ENCODE peak calls at places on chromosomes 1 and 21, in five cellular contexts. F is tibial artery; Q is CD8-positive, alpha-beta memory T cell; E is Peyer's patch; T is effector memory CD4-positive, alpha-beta T cell. K is an unnamed sample. For H3K4me1 and H3K27me3, the result is how much of the 10 kb centered on the place peaks cover.

GRCh38 chr1:206782448-206782847 is 10.2 kb upstream of the IL10 start:
- DNase-seq in F (no peak), Q (no peak), E (no peak), T (no peak), K (no peak)

GRCh38 chr1:42730002-42730401 is 10.0 kb downstream of the CLDN19 start:
- DNase-seq in F (no peak), Q (no peak), E (no peak), T (no peak), K (no peak)

GRCh38 chr21:42746593-42747266 is 93.3 kb downstream of the PDE9A start:
- DNase-seq in F (no peak), Q (peak), E (peak), T (peak), K (peak)

GRCh38 chr1:55378582-55378981 is 163.4 kb upstream of the USP24 start:
- DNase-seq in F (no peak), Q (no peak), E (no peak), T (no peak), K (no peak)

GRCh38 chr1:185249563-185249962 is 67.5 kb downstream of the IVNS1ABP start:
- DNase-seq in F (no peak), Q (no peak), E (no peak), T (no peak), K (no peak)

GRCh38 chr1:38835230-38835827 is 24.2 kb downstream of the RRAGC start:
- DNase-seq in F (no peak), Q (peak), E (no peak), T (no peak), K (peak)

GRCh38 chr1:12345350-12346217 is 115.8 kb downstream of the VPS13D start:
- DNase-seq in F (no peak), Q (no peak), E (no peak), T (no peak), K (no peak)

GRCh38 chr1:154788886-154789285 is 81.2 kb downstream of the KCNN3 start:
- DNase-seq in F (no peak), Q (no peak), E (no peak), T (no peak), K (no peak)

GRCh38 chr1:201119206-201119814 is 7.1 kb upstream of the CACNA1S start:
- DNase-seq in F (no peak), Q (peak), E (no peak), T (peak), K (peak)

GRCh38 chr21:40386981-40387380 is 460.0 kb downstream of the DSCAM start:
- DNase-seq in F (no peak), Q (no peak), E (no peak), T (no peak), K (no peak)

GRCh38 chr1:23524163-23524562 is 6.9 kb downstream of the E2F2 start:
- DNase-seq in F (no peak), Q (no peak), E (no peak), T (no peak), K (no peak)

GRCh38 chr1:54819195-54819536 is 18.0 kb upstream of the TTC22 start:
- DNase-seq in F (no peak), Q (no peak), E (no peak), T (no peak), K (no peak)

GRCh38 chr1:37739222-37739621 is 25.7 kb downstream of the EPHA10 start:
- DNase-seq in F (no peak), Q (no peak), E (no peak), T (no peak), K (no peak)

GRCh38 chr1:193741228-193741627 is 554.8 kb upstream of the B3GALT2 start:
- DNase-seq in F (no peak), Q (no peak), E (no peak), T (no peak), K (no peak)

GRCh38 chr1:211332036-211332616 is 5.5 kb downstream of the TRAF5 start:
- DNase-seq in F (no peak), Q (no peak), E (no peak), T (no peak), K (no peak)

GRCh38 chr1:246162560-246162959 is 344.5 kb downstream of the SMYD3 start:
- DNase-seq in F (no peak), Q (no peak), E (no peak), T (no peak), K (no peak)

GRCh38 chr1:68384872-68385390 is 64.8 kb downstream of the RPE65 start:
- DNase-seq in F (no peak), Q (no peak), E (no peak), T (no peak), K (no peak)

GRCh38 chr1:39574646-39575045 is 1.9 kb downstream of the PABPC4 start:
- DNase-seq in F (no peak), Q (no peak), E (no peak), T (no peak), K (no peak)

GRCh38 chr1:61158592-61158991 is 76.2 kb downstream of the NFIA start:
- DNase-seq in F (no peak), Q (no peak), E (no peak), T (no peak), K (no peak)

GRCh38 chr1:62401034-62401433 is 35.8 kb upstream of the USP1 start:
- DNase-seq in F (no peak), Q (no peak), E (no peak), T (no peak), K (no peak)

GRCh38 chr1:210475806-210476205 is 147.1 kb downstream of the HHAT start:
- DNase-seq in F (no peak), Q (no peak), E (no peak), T (no peak), K (no peak)

GRCh38 chr1:7384679-7385078 is 386.4 kb upstream of the VAMP3 start:
- DNase-seq in F (no peak), Q (no peak), E (no peak), T (no peak), K (no peak)

GRCh38 chr21:32413697-32414578 is 1.4 kb downstream of the EVA1C start:
- DNase-seq in F (peak), Q (no peak), E (no peak), T (no peak), K (peak)

GRCh38 chr1:90612033-90612432 is 105.1 kb downstream of the BARHL2 start:
- DNase-seq in F (no peak), Q (no peak), E (no peak), T (no peak), K (no peak)

GRCh38 chr1:229181419-229181818 is 89.5 kb upstream of the RAB4A start:
- DNase-seq in F (no peak), Q (no peak), E (no peak), T (no peak), K (no peak)

GRCh38 chr1:39102537-39103320 is 76.6 kb downstream of the NDUFS5 start:
- DNase-seq in F (peak), Q (no peak), E (no peak), T (no peak), K (peak)

GRCh38 chr1:3924871-3925655 is 25.0 kb upstream of the C1orf174 start:
- DNase-seq in F (no peak), Q (no peak), E (no peak), T (no peak), K (no peak)

GRCh38 chr1:219568728-219569127 is 44.2 kb downstream of the ZC3H11B start:
- DNase-seq in F (no peak), Q (no peak), E (no peak), T (no peak), K (no peak)

GRCh38 chr1:66349277-66349676 is 184.7 kb upstream of the SGIP1 start:
- DNase-seq in F (no peak), Q (no peak), E (no peak), T (no peak), K (no peak)

GRCh38 chr1:57146100-57146499 is 180.3 kb upstream of the C8B start:
- DNase-seq in F (no peak), Q (no peak), E (no peak), T (no peak), K (no peak)

GRCh38 chr1:111062624-111063023 is 77.3 kb downstream of the DRAM2 start:
- DNase-seq in F (no peak), Q (no peak), E (no peak), T (no peak), K (no peak)

GRCh38 chr1:246566808-246567154 is 525 bp downstream of the CNST start:
- DNase-seq in F (peak), Q (peak), E (no peak), T (peak), K (peak)

GRCh38 chr1:233367057-233367759 is 39.7 kb downstream of the MAP3K21 start:
- DNase-seq in F (no peak), Q (no peak), E (no peak), T (no peak), K (no peak)

GRCh38 chr1:26827663-26828062 is 1.2 kb downstream of the ZDHHC18 start:
- DNase-seq in F (no peak), Q (no peak), E (no peak), T (no peak), K (no peak)

GRCh38 chr1:187442590-187442989 is 613.8 kb downstream of the PLA2G4A start:
- DNase-seq in F (no peak), Q (no peak), E (no peak), T (no peak), K (no peak)

GRCh38 chr21:40422851-40423635 is 423.9 kb downstream of the DSCAM start:
- DNase-seq in F (no peak), Q (no peak), E (no peak), T (no peak), K (no peak)

GRCh38 chr1:241499910-241500309 is 19.6 kb downstream of the FH start:
- DNase-seq in F (no peak), Q (no peak), E (no peak), T (no peak), K (peak)

GRCh38 chr1:32240140-32240951 is 6.7 kb upstream of the FAM167B start:
- DNase-seq in F (peak), Q (peak), E (peak), T (peak), K (peak)

GRCh38 chr1:32239335-32239734 is 7.7 kb upstream of the FAM167B start:
- DNase-seq in F (no peak), Q (no peak), E (no peak), T (no peak), K (no peak)

GRCh38 chr1:32242341-32242851 is 4.6 kb upstream of the FAM167B start:
- DNase-seq in F (peak), Q (no peak), E (no peak), T (no peak), K (no peak)

GRCh38 chr1:32239790-32240139 is 7.3 kb upstream of the FAM167B start:
- DNase-seq in F (no peak), Q (no peak), E (no peak), T (no peak), K (no peak)

DNA sequence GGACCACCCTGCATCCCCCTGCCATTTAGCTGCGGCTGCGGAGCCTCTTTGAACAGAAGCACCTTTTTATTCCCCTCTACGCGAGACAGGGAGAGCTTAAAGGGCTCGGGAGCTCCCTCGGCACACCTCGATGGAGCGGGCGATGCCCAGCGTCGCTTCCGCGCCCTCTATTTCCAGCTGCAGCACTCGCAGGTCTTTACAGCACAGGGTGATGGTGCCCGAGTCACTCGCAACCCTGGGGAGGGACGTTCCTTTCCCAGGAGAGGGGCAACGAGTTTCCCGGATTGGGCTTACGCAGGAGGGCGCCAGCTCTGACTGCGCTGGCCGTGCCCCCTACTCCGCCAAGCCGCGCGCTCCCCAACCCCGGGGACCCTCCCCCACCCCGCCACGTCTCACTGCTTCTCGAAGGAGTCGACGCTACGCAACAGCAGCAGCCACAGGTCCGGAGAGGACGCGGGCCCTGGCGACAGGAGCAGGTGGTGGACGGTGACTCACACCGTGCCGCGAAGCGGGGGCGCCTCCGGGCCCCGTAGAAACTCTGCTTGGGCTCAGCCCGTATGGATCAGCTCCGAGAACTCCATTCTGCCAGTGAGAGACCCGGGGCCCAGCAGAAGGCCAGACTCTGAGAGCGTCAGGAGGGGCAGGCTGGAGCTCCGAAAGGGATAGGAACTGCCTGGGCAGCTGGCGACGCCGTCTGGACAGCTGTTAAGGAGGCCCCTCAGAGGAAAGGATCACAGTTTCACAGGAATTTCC is 5.8 kb upstream of the FAM167B start:
- DNase-seq in F (peak), Q (no peak), E (peak), T (no peak), K (peak)
- H3K4me3 ChIP-seq in F (peak), Q (peak), E (peak), T (peak), K (peak)

DNA sequence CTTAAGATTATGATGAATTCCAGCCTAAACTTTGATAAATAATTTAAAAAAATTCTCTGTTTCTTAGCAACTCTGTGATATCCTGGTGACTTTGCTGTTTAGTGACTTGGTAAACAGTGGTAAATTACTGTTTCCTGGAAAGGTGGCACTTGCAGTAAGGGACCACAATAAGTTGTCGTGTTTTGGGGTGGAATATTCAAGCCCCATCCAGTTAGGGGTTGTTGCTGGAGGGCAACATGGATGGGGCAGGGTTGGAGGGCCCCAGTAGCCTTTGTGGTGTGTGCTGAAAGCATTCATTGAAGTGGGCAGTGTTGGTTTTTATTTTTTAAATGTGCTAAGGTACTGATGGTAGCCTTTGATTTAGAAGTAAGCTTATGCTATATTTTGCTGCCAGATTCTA is 30.3 kb downstream of the PRDM2 start:
- DNase-seq in F (no peak), Q (no peak), E (no peak), T (no peak), K (peak)
- H3K4me1 ChIP-seq in F (under half), Q (half or more), E (under half), T (under half), K (half or more)

GRCh38 chr1:224356685-224357625 is at the start of gene CNIH4:
- DNase-seq in F (peak), Q (peak), E (peak), T (peak), K (peak)

GRCh38 chr1:224357626-224358124 is 996 bp downstream of the CNIH4 start:
- DNase-seq in F (no peak), Q (no peak), E (no peak), T (no peak), K (no peak)

GRCh38 chr1:224359207-224359606 is 2.5 kb downstream of the CNIH4 start:
- DNase-seq in F (no peak), Q (no peak), E (no peak), T (no peak), K (no peak)

GRCh38 chr1:224353975-224354930 is 2.4 kb upstream of the CNIH4 start:
- DNase-seq in F (no peak), Q (no peak), E (no peak), T (no peak), K (no peak)

GRCh38 chr1:224358288-224358687 is 1.6 kb downstream of the CNIH4 start:
- DNase-seq in F (no peak), Q (no peak), E (no peak), T (no peak), K (no peak)
- H3K27me3 ChIP-seq in F (under half), Q (under half), E (under half), T (under half), K (under half)

GRCh38 chr1:36085126-36085525 is 1.2 kb downstream of the TEKT2 start:
- DNase-seq in F (no peak), Q (no peak), E (no peak), T (no peak), K (no peak)

GRCh38 chr1:36084502-36085115 is 715 bp downstream of the TEKT2 start:
- DNase-seq in F (no peak), Q (no peak), E (no peak), T (no peak), K (no peak)

GRCh38 chr1:36081926-36082485 is 1.9 kb upstream of the TEKT2 start:
- DNase-seq in F (no peak), Q (no peak), E (no peak), T (no peak), K (no peak)

GRCh38 chr1:36083219-36083618 is 675 bp upstream of the TEKT2 start:
- DNase-seq in F (no peak), Q (no peak), E (no peak), T (no peak), K (no peak)

GRCh38 chr1:36083635-36084501 is at the start of gene TEKT2:
- DNase-seq in F (no peak), Q (no peak), E (peak), T (no peak), K (no peak)
- H3K4me3 ChIP-seq in F (peak), Q (no peak), E (peak), T (no peak), K (no peak)

DNA sequence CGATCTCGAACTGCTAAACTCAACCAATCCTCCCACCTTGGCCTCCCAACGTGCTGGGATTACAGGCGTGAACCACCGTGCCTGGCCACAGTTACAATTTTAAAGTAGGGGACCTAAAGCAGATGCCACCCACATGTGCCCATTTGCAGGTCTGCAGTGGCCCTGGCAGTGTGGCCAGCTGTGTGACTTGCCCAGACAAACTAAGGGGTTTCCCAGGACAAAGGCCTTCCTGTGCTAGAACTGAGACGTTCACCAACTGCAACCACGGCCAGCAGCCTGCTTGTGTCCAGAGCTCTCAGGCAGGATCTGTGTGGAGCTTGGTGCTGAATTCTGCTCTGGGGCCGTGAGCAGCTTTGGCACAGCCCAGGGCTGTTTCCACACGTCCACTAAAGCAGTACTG is 10.6 kb upstream of the PTTG1IP start:
- DNase-seq in F (no peak), Q (no peak), E (no peak), T (no peak), K (no peak)
- H3K4me1 ChIP-seq in F (under half), Q (under half), E (under half), T (under half), K (under half)